ENCODE peak calls at places on chromosome 9, in ten cellular contexts. One of them, this sample, is unnamed.

GRCh38 chr9:101028346-101029299 is at the start of gene PLPPR1:
- DNase-seq in MM.1S: peak; percentile 79
- DNase-seq in IMR-90: peak; percentile 3
- DNase-seq in tibial nerve: no peak
- DNase-seq in A673: peak; percentile 69
- DNase-seq in ovary: peak; percentile 17
- DNase-seq in DND-41: no peak
- DNase-seq in prostate gland: peak; percentile 57
- DNase-seq in CD8-positive, alpha-beta T cell: no peak
- DNase-seq in heart right ventricle: peak; percentile 16
- DNase-seq in this sample: peak; percentile 53

GRCh38 chr9:83431470-83432060 is 106.6 kb downstream of the FRMD3 start:
- DNase-seq in MM.1S: peak; percentile 14
- DNase-seq in IMR-90: no peak
- DNase-seq in tibial nerve: no peak
- DNase-seq in A673: no peak
- DNase-seq in ovary: no peak
- DNase-seq in DND-41: no peak
- DNase-seq in prostate gland: peak; percentile 62
- DNase-seq in CD8-positive, alpha-beta T cell: no peak
- DNase-seq in heart right ventricle: peak; percentile 50
- DNase-seq in this sample: peak; percentile 18

GRCh38 chr9:91415290-91415689 is 8.3 kb downstream of the NFIL3 start:
- DNase-seq in MM.1S: no peak
- DNase-seq in IMR-90: no peak
- DNase-seq in tibial nerve: no peak
- DNase-seq in A673: no peak
- DNase-seq in ovary: no peak
- DNase-seq in DND-41: no peak
- DNase-seq in prostate gland: no peak
- DNase-seq in CD8-positive, alpha-beta T cell: no peak
- DNase-seq in heart right ventricle: no peak
- DNase-seq in this sample: no peak

GRCh38 chr9:34443533-34443932 is 14.8 kb downstream of the FAM219A start:
- DNase-seq in MM.1S: no peak
- DNase-seq in IMR-90: no peak
- DNase-seq in tibial nerve: no peak
- DNase-seq in A673: peak; percentile 63
- DNase-seq in ovary: no peak
- DNase-seq in DND-41: no peak
- DNase-seq in prostate gland: no peak
- DNase-seq in CD8-positive, alpha-beta T cell: no peak
- DNase-seq in heart right ventricle: no peak
- DNase-seq in this sample: no peak

GRCh38 chr9:111895996-111896941 is at the start of gene UGCG:
- DNase-seq in MM.1S: peak; percentile 89
- DNase-seq in IMR-90: peak; percentile 90
- DNase-seq in tibial nerve: peak; percentile 76
- DNase-seq in A673: peak; percentile 92
- DNase-seq in ovary: peak; percentile 87
- DNase-seq in DND-41: peak; percentile 83
- DNase-seq in prostate gland: peak; percentile 84
- DNase-seq in CD8-positive, alpha-beta T cell: peak; percentile 69
- DNase-seq in heart right ventricle: peak; percentile 92
- DNase-seq in this sample: peak; percentile 89

GRCh38 chr9:91917436-91917835 is 32.6 kb downstream of the ROR2 start:
- DNase-seq in MM.1S: no peak
- DNase-seq in IMR-90: no peak
- DNase-seq in tibial nerve: no peak
- DNase-seq in A673: no peak
- DNase-seq in ovary: no peak
- DNase-seq in DND-41: no peak
- DNase-seq in prostate gland: no peak
- DNase-seq in CD8-positive, alpha-beta T cell: no peak
- DNase-seq in heart right ventricle: no peak
- DNase-seq in this sample: no peak

GRCh38 chr9:92632641-92633040 is 37.3 kb downstream of the IPPK start:
- DNase-seq in MM.1S: no peak
- DNase-seq in IMR-90: no peak
- DNase-seq in tibial nerve: no peak
- DNase-seq in A673: no peak
- DNase-seq in ovary: no peak
- DNase-seq in DND-41: no peak
- DNase-seq in prostate gland: no peak
- DNase-seq in CD8-positive, alpha-beta T cell: no peak
- DNase-seq in heart right ventricle: no peak
- DNase-seq in this sample: no peak

GRCh38 chr9:84373975-84374374 is 33.4 kb upstream of the SLC28A3 start:
- DNase-seq in MM.1S: no peak
- DNase-seq in IMR-90: no peak
- DNase-seq in tibial nerve: no peak
- DNase-seq in A673: no peak
- DNase-seq in ovary: no peak
- DNase-seq in DND-41: no peak
- DNase-seq in prostate gland: no peak
- DNase-seq in CD8-positive, alpha-beta T cell: no peak
- DNase-seq in heart right ventricle: no peak
- DNase-seq in this sample: no peak

GRCh38 chr9:88578486-88579362 is 43.7 kb downstream of the NXNL2 start:
- DNase-seq in MM.1S: peak; percentile 58
- DNase-seq in IMR-90: peak; percentile 69
- DNase-seq in tibial nerve: peak; percentile 61
- DNase-seq in A673: peak; percentile 76
- DNase-seq in ovary: peak; percentile 86
- DNase-seq in DND-41: peak; percentile 42
- DNase-seq in prostate gland: peak; percentile 72
- DNase-seq in CD8-positive, alpha-beta T cell: peak; percentile 31
- DNase-seq in heart right ventricle: peak; percentile 84
- DNase-seq in this sample: peak; percentile 75

GRCh38 chr9:108786756-108787663 is 68.8 kb downstream of the ACTL7B start:
- DNase-seq in MM.1S: no peak
- DNase-seq in IMR-90: peak; percentile 1
- DNase-seq in tibial nerve: no peak
- DNase-seq in A673: peak; percentile 85
- DNase-seq in ovary: no peak
- DNase-seq in DND-41: no peak
- DNase-seq in prostate gland: peak; percentile 12
- DNase-seq in CD8-positive, alpha-beta T cell: no peak
- DNase-seq in heart right ventricle: no peak
- DNase-seq in this sample: no peak

GRCh38 chr9:132609829-132610228 is 27.4 kb downstream of the BARHL1 start:
- DNase-seq in MM.1S: no peak
- DNase-seq in IMR-90: peak; percentile 96
- DNase-seq in tibial nerve: no peak
- DNase-seq in A673: no peak
- DNase-seq in ovary: no peak
- DNase-seq in DND-41: no peak
- DNase-seq in prostate gland: no peak
- DNase-seq in CD8-positive, alpha-beta T cell: no peak
- DNase-seq in heart right ventricle: no peak
- DNase-seq in this sample: no peak

GRCh38 chr9:126448865-126449577 is 122.4 kb downstream of the MVB12B start:
- DNase-seq in MM.1S: no peak
- DNase-seq in IMR-90: no peak
- DNase-seq in tibial nerve: no peak
- DNase-seq in A673: no peak
- DNase-seq in ovary: no peak
- DNase-seq in DND-41: no peak
- DNase-seq in prostate gland: no peak
- DNase-seq in CD8-positive, alpha-beta T cell: no peak
- DNase-seq in heart right ventricle: no peak
- DNase-seq in this sample: no peak

DNA sequence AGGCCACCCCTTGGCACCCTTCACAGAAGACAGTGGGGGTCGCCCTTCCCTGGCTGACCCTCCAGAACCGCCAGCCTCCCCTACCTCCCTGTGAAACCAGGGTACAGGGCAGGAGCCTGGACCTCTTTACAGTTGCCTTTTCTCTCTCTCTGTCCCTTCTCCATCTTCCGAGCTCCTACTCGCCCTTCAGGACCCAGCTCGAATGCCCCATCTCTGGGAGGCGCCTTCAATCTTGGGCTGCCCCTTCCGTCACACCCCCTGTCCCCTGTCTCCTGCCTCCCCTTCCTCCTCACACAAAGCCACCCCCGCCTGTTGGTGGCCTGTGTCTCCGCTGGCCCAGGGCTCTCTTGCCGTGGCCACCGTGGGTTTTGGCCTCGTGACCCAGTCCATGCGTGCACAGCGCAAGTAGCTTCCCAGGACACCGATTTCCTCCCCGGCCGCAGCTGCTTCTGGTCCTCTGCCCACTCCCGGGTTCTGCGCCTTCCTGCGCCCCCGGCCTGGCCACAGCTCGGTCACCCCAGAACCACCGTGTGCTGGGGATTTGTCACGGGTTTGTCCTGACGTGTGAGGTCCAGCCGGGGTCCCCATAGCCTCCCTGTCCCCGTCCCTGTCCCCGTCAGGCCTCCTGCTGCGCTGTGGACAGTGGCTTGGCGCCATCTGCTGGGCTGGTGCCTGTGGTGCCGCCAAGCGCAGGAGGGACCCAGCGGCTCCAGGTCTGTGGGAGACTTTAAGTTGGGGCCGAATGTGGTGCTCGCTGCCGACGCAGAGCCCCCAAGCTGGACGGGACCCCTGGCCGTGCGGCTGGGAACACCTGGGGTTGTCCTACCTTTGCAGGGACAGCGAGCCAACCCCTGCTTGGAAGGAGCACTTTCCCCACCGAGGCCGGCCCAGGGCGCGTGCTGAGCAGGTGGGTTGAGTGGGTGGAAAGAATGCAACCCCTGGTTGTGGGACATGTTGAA is 4.0 kb upstream of the TMEM250 start:
- DNase-seq in MM.1S: peak; percentile 39
- DNase-seq in IMR-90: peak; percentile 34
- DNase-seq in tibial nerve: peak; percentile 61
- DNase-seq in A673: peak; percentile 75
- DNase-seq in ovary: peak; percentile 81
- DNase-seq in DND-41: peak; percentile 67
- DNase-seq in prostate gland: peak; percentile 64
- DNase-seq in CD8-positive, alpha-beta T cell: peak; percentile 63
- DNase-seq in heart right ventricle: peak; percentile 85
- DNase-seq in this sample: peak; percentile 83
- TF ChIP-seq CTCF in MM.1S: peak; percentile 93
- TF ChIP-seq CTCF in IMR-90: peak; percentile 95
- TF ChIP-seq CTCF in tibial nerve: peak; percentile 96
- TF ChIP-seq CTCF in A673: peak; percentile 98
- TF ChIP-seq CTCF in ovary: peak; percentile 97
- TF ChIP-seq CTCF in DND-41: peak; percentile 95
- TF ChIP-seq CTCF in prostate gland: peak; percentile 93
- TF ChIP-seq CTCF in CD8-positive, alpha-beta T cell: peak; percentile 98
- TF ChIP-seq CTCF in heart right ventricle: peak; percentile 98
- TF ChIP-seq CTCF in this sample: peak; percentile 97

DNA sequence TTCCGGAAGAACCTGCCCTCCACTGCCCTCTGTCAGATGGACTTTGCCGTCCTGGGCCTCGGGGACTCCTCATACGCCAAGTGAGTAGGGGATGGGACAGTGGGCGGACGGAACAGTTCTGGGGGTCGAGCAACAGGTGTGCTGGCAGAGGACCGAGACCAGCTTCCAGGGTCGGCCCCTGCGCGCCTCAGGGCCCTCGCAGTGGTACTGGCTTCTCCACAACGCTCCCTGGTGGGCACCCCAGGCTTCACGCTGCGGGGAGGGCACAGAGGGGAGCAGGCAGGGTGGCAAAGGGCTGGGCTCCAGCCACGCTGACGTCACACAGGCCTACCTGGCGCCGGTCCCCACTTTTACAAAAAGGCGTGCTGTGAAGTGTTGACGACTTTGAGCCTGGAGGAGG is 7.0 kb downstream of the NDOR1 start:
- DNase-seq in MM.1S: no peak
- DNase-seq in IMR-90: no peak
- DNase-seq in tibial nerve: no peak
- DNase-seq in A673: no peak
- DNase-seq in ovary: no peak
- DNase-seq in DND-41: no peak
- DNase-seq in prostate gland: no peak
- DNase-seq in CD8-positive, alpha-beta T cell: no peak
- DNase-seq in heart right ventricle: no peak
- DNase-seq in this sample: no peak
- H3K36me3 ChIP-seq in MM.1S: no peaks in the 10 kb centered on the region
- H3K36me3 ChIP-seq in IMR-90: peaks cover 22% of the 10 kb centered on the region
- H3K36me3 ChIP-seq in tibial nerve: peaks cover 65% of the 10 kb centered on the region
- H3K36me3 ChIP-seq in A673: peaks cover 5% of the 10 kb centered on the region
- H3K36me3 ChIP-seq in ovary: no peaks in the 10 kb centered on the region
- H3K36me3 ChIP-seq in DND-41: peaks cover 37% of the 10 kb centered on the region
- H3K36me3 ChIP-seq in prostate gland: no peaks in the 10 kb centered on the region
- H3K36me3 ChIP-seq in CD8-positive, alpha-beta T cell: no peaks in the 10 kb centered on the region
- H3K36me3 ChIP-seq in heart right ventricle: peaks cover 15% of the 10 kb centered on the region
- H3K36me3 ChIP-seq in this sample: no peaks in the 10 kb centered on the region

GRCh38 chr9:127912296-127912695 is 4.5 kb downstream of the ST6GALNAC4 start:
- DNase-seq in MM.1S: no peak
- DNase-seq in IMR-90: no peak
- DNase-seq in tibial nerve: no peak
- DNase-seq in A673: no peak
- DNase-seq in ovary: peak; percentile 35
- DNase-seq in DND-41: no peak
- DNase-seq in prostate gland: no peak
- DNase-seq in CD8-positive, alpha-beta T cell: no peak
- DNase-seq in heart right ventricle: no peak
- DNase-seq in this sample: peak; percentile 44
- H3K27ac ChIP-seq in MM.1S: peak overlapping the region; percentile 90
- H3K27ac ChIP-seq in IMR-90: no peak overlapping the region
- H3K27ac ChIP-seq in tibial nerve: no peak overlapping the region
- H3K27ac ChIP-seq in A673: no peak overlapping the region
- H3K27ac ChIP-seq in ovary: no peak overlapping the region
- H3K27ac ChIP-seq in DND-41: no peak overlapping the region
- H3K27ac ChIP-seq in prostate gland: no peak overlapping the region
- H3K27ac ChIP-seq in CD8-positive, alpha-beta T cell: no peak overlapping the region
- H3K27ac ChIP-seq in heart right ventricle: no peak overlapping the region
- H3K27ac ChIP-seq in this sample: no peak overlapping the region

GRCh38 chr9:129201289-129201688 is 23.2 kb upstream of the IER5L start:
- DNase-seq in MM.1S: no peak
- DNase-seq in IMR-90: no peak
- DNase-seq in tibial nerve: no peak
- DNase-seq in A673: no peak
- DNase-seq in ovary: peak; percentile 28
- DNase-seq in DND-41: no peak
- DNase-seq in prostate gland: no peak
- DNase-seq in CD8-positive, alpha-beta T cell: no peak
- DNase-seq in heart right ventricle: no peak
- DNase-seq in this sample: no peak

GRCh38 chr9:129195606-129196005 is 17.5 kb upstream of the IER5L start:
- DNase-seq in MM.1S: no peak
- DNase-seq in IMR-90: no peak
- DNase-seq in tibial nerve: no peak
- DNase-seq in A673: no peak
- DNase-seq in ovary: peak; percentile 20
- DNase-seq in DND-41: no peak
- DNase-seq in prostate gland: no peak
- DNase-seq in CD8-positive, alpha-beta T cell: no peak
- DNase-seq in heart right ventricle: no peak
- DNase-seq in this sample: no peak

GRCh38 chr9:129200255-129200654 is 22.2 kb upstream of the IER5L start:
- DNase-seq in MM.1S: no peak
- DNase-seq in IMR-90: no peak
- DNase-seq in tibial nerve: no peak
- DNase-seq in A673: no peak
- DNase-seq in ovary: peak; percentile 24
- DNase-seq in DND-41: no peak
- DNase-seq in prostate gland: no peak
- DNase-seq in CD8-positive, alpha-beta T cell: no peak
- DNase-seq in heart right ventricle: no peak
- DNase-seq in this sample: no peak

GRCh38 chr9:129197978-129198736 is 20.1 kb upstream of the IER5L start:
- DNase-seq in MM.1S: no peak
- DNase-seq in IMR-90: peak; percentile 63
- DNase-seq in tibial nerve: peak; percentile 62
- DNase-seq in A673: peak; percentile 74
- DNase-seq in ovary: peak; percentile 82
- DNase-seq in DND-41: no peak
- DNase-seq in prostate gland: no peak
- DNase-seq in CD8-positive, alpha-beta T cell: no peak
- DNase-seq in heart right ventricle: peak; percentile 54
- DNase-seq in this sample: peak; percentile 59

GRCh38 chr9:129198737-129199435 is 20.8 kb upstream of the IER5L start:
- DNase-seq in MM.1S: no peak
- DNase-seq in IMR-90: no peak
- DNase-seq in tibial nerve: no peak
- DNase-seq in A673: no peak
- DNase-seq in ovary: no peak
- DNase-seq in DND-41: no peak
- DNase-seq in prostate gland: no peak
- DNase-seq in CD8-positive, alpha-beta T cell: no peak
- DNase-seq in heart right ventricle: no peak
- DNase-seq in this sample: no peak
- TF ChIP-seq CTCF in MM.1S: no peak
- TF ChIP-seq CTCF in IMR-90: no peak
- TF ChIP-seq CTCF in tibial nerve: no peak
- TF ChIP-seq CTCF in A673: no peak
- TF ChIP-seq CTCF in ovary: no peak
- TF ChIP-seq CTCF in DND-41: no peak
- TF ChIP-seq CTCF in prostate gland: no peak
- TF ChIP-seq CTCF in CD8-positive, alpha-beta T cell: no peak
- TF ChIP-seq CTCF in heart right ventricle: no peak
- TF ChIP-seq CTCF in this sample: no peak